ENCODE peak calls at places on chromosomes 11 and 22, in eight cellular contexts. One of them, this sample, is unnamed.

GRCh38 chr11:95599959-95600586 is 189.5 kb downstream of the FAM76B start:
- DNase-seq in mucosa of gallbladder: no peak
- DNase-seq in NCI-H146: no peak
- DNase-seq in CD4-positive, alpha-beta memory T cell: peak; percentile 11
- DNase-seq in SK-N-SH: peak; percentile 1
- DNase-seq in skeletal muscle cell: no peak
- DNase-seq in iris pigment epithelial cell: no peak
- DNase-seq in colonic mucosa: no peak
- DNase-seq in this sample: peak; percentile 18

GRCh38 chr22:49236541-49237075 is 591.1 kb downstream of the BRD1 start:
- DNase-seq in mucosa of gallbladder: no peak
- DNase-seq in NCI-H146: peak; percentile 55
- DNase-seq in CD4-positive, alpha-beta memory T cell: no peak
- DNase-seq in SK-N-SH: no peak
- DNase-seq in skeletal muscle cell: no peak
- DNase-seq in iris pigment epithelial cell: no peak
- DNase-seq in colonic mucosa: no peak
- DNase-seq in this sample: no peak

GRCh38 chr11:134139873-134140331 is 71.0 kb downstream of the JAM3 start:
- DNase-seq in mucosa of gallbladder: peak; percentile 74
- DNase-seq in NCI-H146: peak; percentile 47
- DNase-seq in CD4-positive, alpha-beta memory T cell: peak; percentile 46
- DNase-seq in SK-N-SH: peak; percentile 83
- DNase-seq in skeletal muscle cell: peak; percentile 52
- DNase-seq in iris pigment epithelial cell: peak; percentile 79
- DNase-seq in colonic mucosa: peak; percentile 61
- DNase-seq in this sample: peak; percentile 52

GRCh38 chr11:68003846-68004550 is at the start of gene UNC93B1:
- DNase-seq in mucosa of gallbladder: peak; percentile 90
- DNase-seq in NCI-H146: peak; percentile 87
- DNase-seq in CD4-positive, alpha-beta memory T cell: peak; percentile 77
- DNase-seq in SK-N-SH: peak; percentile 97
- DNase-seq in skeletal muscle cell: no peak
- DNase-seq in iris pigment epithelial cell: peak; percentile 67
- DNase-seq in colonic mucosa: peak; percentile 95
- DNase-seq in this sample: peak; percentile 74

GRCh38 chr11:123478352-123478986 is 48.4 kb downstream of the GRAMD1B start:
- DNase-seq in mucosa of gallbladder: peak; percentile 40
- DNase-seq in NCI-H146: peak; percentile 32
- DNase-seq in CD4-positive, alpha-beta memory T cell: peak; percentile 60
- DNase-seq in SK-N-SH: peak; percentile 76
- DNase-seq in skeletal muscle cell: peak; percentile 53
- DNase-seq in iris pigment epithelial cell: peak; percentile 75
- DNase-seq in colonic mucosa: peak; percentile 38
- DNase-seq in this sample: no peak

GRCh38 chr11:8905528-8906165 is 5.3 kb upstream of the AKIP1 start:
- DNase-seq in mucosa of gallbladder: no peak
- DNase-seq in NCI-H146: no peak
- DNase-seq in CD4-positive, alpha-beta memory T cell: no peak
- DNase-seq in SK-N-SH: no peak
- DNase-seq in skeletal muscle cell: peak; percentile 61
- DNase-seq in iris pigment epithelial cell: peak; percentile 93
- DNase-seq in colonic mucosa: no peak
- DNase-seq in this sample: no peak

GRCh38 chr11:35721576-35722341 is 59.2 kb downstream of the TRIM44 start:
- DNase-seq in mucosa of gallbladder: no peak
- DNase-seq in NCI-H146: no peak
- DNase-seq in CD4-positive, alpha-beta memory T cell: no peak
- DNase-seq in SK-N-SH: no peak
- DNase-seq in skeletal muscle cell: no peak
- DNase-seq in iris pigment epithelial cell: peak; percentile 67
- DNase-seq in colonic mucosa: no peak
- DNase-seq in this sample: no peak

GRCh38 chr11:118338637-118339061 is 3.9 kb downstream of the CD3D start:
- DNase-seq in mucosa of gallbladder: peak; percentile 52
- DNase-seq in NCI-H146: no peak
- DNase-seq in CD4-positive, alpha-beta memory T cell: peak; percentile 90
- DNase-seq in SK-N-SH: no peak
- DNase-seq in skeletal muscle cell: no peak
- DNase-seq in iris pigment epithelial cell: peak; percentile 9
- DNase-seq in colonic mucosa: peak; percentile 56
- DNase-seq in this sample: peak; percentile 93

GRCh38 chr22:28544431-28544868 is 135.2 kb downstream of the TTC28 start:
- DNase-seq in mucosa of gallbladder: no peak
- DNase-seq in NCI-H146: no peak
- DNase-seq in CD4-positive, alpha-beta memory T cell: no peak
- DNase-seq in SK-N-SH: no peak
- DNase-seq in skeletal muscle cell: no peak
- DNase-seq in iris pigment epithelial cell: peak; percentile 25
- DNase-seq in colonic mucosa: no peak
- DNase-seq in this sample: no peak

GRCh38 chr11:119985551-119985950 is 152.4 kb downstream of the TRIM29 start:
- DNase-seq in mucosa of gallbladder: no peak
- DNase-seq in NCI-H146: no peak
- DNase-seq in CD4-positive, alpha-beta memory T cell: no peak
- DNase-seq in SK-N-SH: no peak
- DNase-seq in skeletal muscle cell: no peak
- DNase-seq in iris pigment epithelial cell: no peak
- DNase-seq in colonic mucosa: no peak
- DNase-seq in this sample: no peak